ENCODE peak calls at places on chromosomes 2 and 18, in five cellular contexts. V, F, J, Z and E are unnamed samples.

GRCh38 chr2:178263159-178263860 is 69.0 kb downstream of the OSBPL6 start:
- DNase-seq in V (no peak), F (no peak), J (no peak), Z (no peak), E (no peak)

GRCh38 chr2:187349328-187349944 is 98.6 kb downstream of the CALCRL start:
- DNase-seq in V (no peak), F (peak), J (no peak), Z (no peak), E (no peak)

GRCh38 chr2:120486946-120487345 is 141.0 kb downstream of the INHBB start:
- DNase-seq in V (no peak), F (peak), J (no peak), Z (no peak), E (no peak)

GRCh38 chr2:128584296-128584900 is 265.7 kb upstream of the HS6ST1 start:
- DNase-seq in V (peak), F (peak), J (no peak), Z (no peak), E (no peak)

GRCh38 chr2:167862787-167863186 is 384.6 kb downstream of the STK39 start:
- DNase-seq in V (no peak), F (peak), J (no peak), Z (no peak), E (no peak)

GRCh38 chr2:162258686-162259085 is 15.4 kb upstream of the FAP start:
- DNase-seq in V (no peak), F (no peak), J (no peak), Z (no peak), E (no peak)

GRCh38 chr2:196546151-196546919 is 93.2 kb upstream of the CCDC150 start:
- DNase-seq in V (no peak), F (no peak), J (no peak), Z (no peak), E (no peak)

GRCh38 chr18:45324489-45325111 is 290.7 kb upstream of the SLC14A2 start:
- DNase-seq in V (no peak), F (peak), J (no peak), Z (no peak), E (peak)

GRCh38 chr2:230751062-230751461 is 38.4 kb downstream of the CAB39 start:
- DNase-seq in V (no peak), F (peak), J (no peak), Z (peak), E (no peak)

GRCh38 chr18:43129946-43130523 is 14.6 kb upstream of the RIT2 start:
- DNase-seq in V (no peak), F (no peak), J (no peak), Z (no peak), E (no peak)

GRCh38 chr2:222025891-222026271 is 272.9 kb downstream of the PAX3 start:
- DNase-seq in V (no peak), F (no peak), J (no peak), Z (no peak), E (peak)

GRCh38 chr2:175966839-175967238 is 35.2 kb downstream of the LNPK start:
- DNase-seq in V (no peak), F (no peak), J (no peak), Z (no peak), E (no peak)

GRCh38 chr18:68215931-68216330 is 499.0 kb downstream of the TMX3 start:
- DNase-seq in V (peak), F (peak), J (no peak), Z (no peak), E (no peak)

GRCh38 chr2:177708106-177708505 is 315.5 kb downstream of the AGPS start:
- DNase-seq in V (no peak), F (no peak), J (no peak), Z (no peak), E (no peak)

GRCh38 chr18:63997041-63997440 is 27.2 kb downstream of the SERPINB8 start:
- DNase-seq in V (no peak), F (peak), J (no peak), Z (no peak), E (no peak)

GRCh38 chr2:10266133-10266620 is 36.5 kb upstream of the HPCAL1 start:
- DNase-seq in V (no peak), F (no peak), J (no peak), Z (no peak), E (no peak)

GRCh38 chr2:173943738-173944137 is 21.4 kb downstream of the SP3 start:
- DNase-seq in V (no peak), F (peak), J (no peak), Z (no peak), E (no peak)

GRCh38 chr2:103669579-103669978 is 907.7 kb downstream of the TMEM182 start:
- DNase-seq in V (no peak), F (no peak), J (no peak), Z (no peak), E (no peak)

GRCh38 chr18:3447035-3447894 is 2.7 kb upstream of the TGIF1 start:
- DNase-seq in V (peak), F (peak), J (peak), Z (no peak), E (peak)

GRCh38 chr2:138948070-138948539 is 167.9 kb upstream of the NXPH2 start:
- DNase-seq in V (peak), F (peak), J (no peak), Z (peak), E (no peak)

GRCh38 chr2:16226942-16227664 is 286.8 kb downstream of the MYCN start:
- DNase-seq in V (no peak), F (no peak), J (peak), Z (no peak), E (no peak)

GRCh38 chr2:174577967-174578589 is 19.5 kb downstream of the WIPF1 start:
- DNase-seq in V (peak), F (peak), J (no peak), Z (no peak), E (no peak)

GRCh38 chr18:44602380-44602779 is 78.3 kb upstream of the SETBP1 start:
- DNase-seq in V (no peak), F (peak), J (no peak), Z (no peak), E (no peak)

GRCh38 chr2:239789711-239790110 is 235.4 kb downstream of the NDUFA10 start:
- DNase-seq in V (no peak), F (no peak), J (no peak), Z (no peak), E (no peak)

GRCh38 chr2:43178602-43179542 is 47.5 kb downstream of the ZFP36L2 start:
- DNase-seq in V (no peak), F (peak), J (no peak), Z (no peak), E (peak)

GRCh38 chr2:64362562-64363026 is 91.4 kb upstream of the LGALSL start:
- DNase-seq in V (no peak), F (peak), J (no peak), Z (no peak), E (no peak)

GRCh38 chr2:224466315-224466714 is 64.4 kb upstream of the FAM124B start:
- DNase-seq in V (no peak), F (no peak), J (no peak), Z (no peak), E (no peak)

GRCh38 chr2:47905454-47906260 is 641 bp downstream of the FBXO11 start:
- DNase-seq in V (no peak), F (no peak), J (peak), Z (peak), E (peak)

GRCh38 chr2:26652361-26653041 is 11.3 kb upstream of the CIB4 start:
- DNase-seq in V (no peak), F (no peak), J (no peak), Z (no peak), E (no peak)

GRCh38 chr2:10947005-10947440 is 35.3 kb downstream of the KCNF1 start:
- DNase-seq in V (no peak), F (peak), J (peak), Z (no peak), E (no peak)

GRCh38 chr2:239498981-239499633 is 98.3 kb upstream of the HDAC4 start:
- DNase-seq in V (no peak), F (no peak), J (no peak), Z (no peak), E (no peak)